ENCODE peak calls at places on chromosomes 6 and 20, in ten cellular contexts. N, Q, L, F, E, X, Z, O, C and B are unnamed samples.

GRCh38 chr20:5862703-5863039 is 87.7 kb downstream of the TRMT6 start:
- DNase-seq in N (peak; percentile 11), Q (peak; percentile 9), L (no peak), F (no peak), E (no peak), X (no peak), Z (no peak), O (no peak), C (no peak), B (no peak)

GRCh38 chr20:7038029-7038428 is 270.5 kb downstream of the BMP2 start:
- DNase-seq in N (no peak), Q (no peak), L (no peak), F (peak; percentile 54), E (no peak), X (no peak), Z (no peak), O (no peak), C (no peak), B (no peak)

GRCh38 chr20:47723322-47723721 is 62.0 kb downstream of the SULF2 start:
- DNase-seq in N (no peak), Q (no peak), L (no peak), F (no peak), E (no peak), X (no peak), Z (no peak), O (no peak), C (no peak), B (no peak)

GRCh38 chr6:40550096-40550731 is 37.0 kb downstream of the LRFN2 start:
- DNase-seq in N (peak; percentile 44), Q (peak; percentile 67), L (no peak), F (peak; percentile 72), E (no peak), X (no peak), Z (peak; percentile 55), O (peak; percentile 43), C (peak; percentile 18), B (peak; percentile 47)

GRCh38 chr6:107320126-107320525 is 139.2 kb downstream of the PDSS2 start:
- DNase-seq in N (peak; percentile 73), Q (peak; percentile 14), L (no peak), F (peak; percentile 56), E (no peak), X (no peak), Z (no peak), O (peak; percentile 39), C (no peak), B (no peak)

GRCh38 chr6:28982476-28983266 is 22.4 kb downstream of the ZNF311 start:
- DNase-seq in N (peak; percentile 77), Q (peak; percentile 78), L (no peak), F (peak; percentile 52), E (no peak), X (no peak), Z (peak; percentile 21), O (peak; percentile 79), C (no peak), B (peak; percentile 52)

GRCh38 chr20:8557711-8558110 is 425.6 kb downstream of the PLCB1 start:
- DNase-seq in N (peak; percentile 54), Q (peak; percentile 51), L (no peak), F (peak; percentile 59), E (no peak), X (no peak), Z (no peak), O (peak; percentile 39), C (no peak), B (no peak)

GRCh38 chr6:87139236-87139635 is 16.1 kb upstream of the ZNF292 start:
- DNase-seq in N (peak; percentile 73), Q (peak; percentile 61), L (no peak), F (peak; percentile 63), E (no peak), X (no peak), Z (peak; percentile 21), O (peak; percentile 55), C (no peak), B (peak; percentile 53)

GRCh38 chr6:132165677-132166076 is 214.5 kb upstream of the CCN2 start:
- DNase-seq in N (no peak), Q (no peak), L (no peak), F (no peak), E (no peak), X (no peak), Z (no peak), O (no peak), C (no peak), B (no peak)

GRCh38 chr20:18032977-18033892 is 24.5 kb downstream of the OVOL2 start:
- DNase-seq in N (no peak), Q (no peak), L (no peak), F (no peak), E (no peak), X (no peak), Z (no peak), O (no peak), C (no peak), B (no peak)

GRCh38 chr6:46940433-46941226 is 18.9 kb upstream of the ADGRF5 start:
- DNase-seq in N (no peak), Q (no peak), L (no peak), F (no peak), E (no peak), X (no peak), Z (no peak), O (no peak), C (no peak), B (no peak)

GRCh38 chr20:44198872-44199271 is 11.7 kb downstream of the OSER1 start:
- DNase-seq in N (no peak), Q (no peak), L (no peak), F (no peak), E (no peak), X (no peak), Z (no peak), O (no peak), C (no peak), B (no peak)

GRCh38 chr6:13941902-13942301 is 17.1 kb downstream of the RNF182 start:
- DNase-seq in N (no peak), Q (no peak), L (no peak), F (no peak), E (no peak), X (no peak), Z (no peak), O (no peak), C (no peak), B (no peak)

GRCh38 chr20:37095609-37096414 is at the start of gene RBL1:
- DNase-seq in N (peak; percentile 92), Q (peak; percentile 84), L (peak; percentile 89), F (peak; percentile 82), E (peak; percentile 89), X (peak; percentile 91), Z (peak; percentile 67), O (peak; percentile 91), C (peak; percentile 80), B (peak; percentile 91)
- TF ChIP-seq CTCF in N (peak; percentile 47), Q (peak; percentile 37), L (no peak), F (peak; percentile 47), E (no peak), X (peak; percentile 49), Z (no peak), O (peak; percentile 48), C (peak; percentile 21), B (peak; percentile 12)

DNA sequence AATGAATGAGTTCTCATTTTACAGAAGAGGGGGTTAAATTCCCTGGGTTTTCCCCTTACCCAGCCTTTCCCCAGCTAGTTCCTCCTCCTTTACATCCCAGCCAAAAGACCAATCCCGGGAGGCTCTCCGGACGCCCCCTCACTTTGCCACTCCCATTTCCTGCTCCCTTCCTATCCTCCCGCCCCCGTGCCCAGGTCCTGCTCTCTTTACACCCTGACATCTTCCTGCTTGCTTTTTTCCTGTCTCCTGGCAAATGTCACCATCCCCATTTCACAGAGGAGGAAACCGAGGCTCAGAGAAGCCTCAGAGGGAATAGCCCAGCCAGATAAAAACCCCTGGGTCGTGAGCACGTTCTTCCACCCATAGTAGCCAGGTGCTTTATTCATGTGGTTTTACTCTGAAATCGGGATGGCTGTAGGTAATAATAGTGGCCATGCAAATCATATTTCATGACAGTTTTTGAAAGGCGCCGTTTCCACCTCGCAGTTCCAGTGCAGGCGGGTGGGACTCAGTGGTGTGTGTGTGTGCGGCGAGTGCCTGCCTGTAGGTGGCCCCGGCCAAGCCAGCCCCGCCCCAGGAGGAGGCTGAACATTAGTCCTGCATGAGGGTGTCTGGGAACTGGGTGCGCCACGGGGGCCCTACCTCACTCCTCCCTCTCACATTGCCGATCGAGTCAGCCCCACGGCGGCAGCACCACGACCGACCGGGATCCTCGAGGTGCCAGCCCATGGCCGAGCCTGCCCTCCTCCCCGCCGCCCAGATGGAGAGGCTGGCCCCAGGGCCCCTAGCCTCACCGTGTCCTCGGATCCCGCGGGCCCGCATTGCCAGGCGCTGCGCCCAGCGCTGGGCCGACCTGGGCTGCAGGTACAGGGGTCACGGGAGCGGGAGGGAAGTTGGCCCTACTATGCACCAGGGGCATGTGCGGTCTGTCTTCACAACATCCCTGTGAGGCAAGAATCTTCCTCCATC is at the start of gene ARHGAP40:
- DNase-seq in N (peak; percentile 30), Q (no peak), L (no peak), F (no peak), E (no peak), X (no peak), Z (peak; percentile 30), O (no peak), C (no peak), B (peak; percentile 88)
- TF ChIP-seq CTCF in N (no peak), Q (peak; percentile 26), L (no peak), F (peak; percentile 3), E (no peak), X (no peak), Z (no peak), O (peak; percentile 33), C (peak; percentile 55), B (peak; percentile 63)

GRCh38 chr6:34195726-34196115 is 41.0 kb upstream of the HMGA1 start:
- DNase-seq in N (no peak), Q (no peak), L (peak; percentile 59), F (no peak), E (no peak), X (no peak), Z (no peak), O (no peak), C (no peak), B (no peak)

GRCh38 chr6:34190504-34191122 is 44.7 kb upstream of the GRM4 start:
- DNase-seq in N (no peak), Q (no peak), L (no peak), F (no peak), E (no peak), X (no peak), Z (peak; percentile 21), O (no peak), C (no peak), B (no peak)

GRCh38 chr6:34194770-34195169 is 41.9 kb upstream of the HMGA1 start:
- DNase-seq in N (no peak), Q (no peak), L (no peak), F (no peak), E (no peak), X (no peak), Z (no peak), O (no peak), C (no peak), B (no peak)

GRCh38 chr6:34189806-34190503 is 44.1 kb upstream of the GRM4 start:
- DNase-seq in N (no peak), Q (no peak), L (no peak), F (no peak), E (peak; percentile 73), X (no peak), Z (no peak), O (no peak), C (no peak), B (no peak)
- TF ChIP-seq CTCF in N (no peak), Q (no peak), L (no peak), F (no peak), E (no peak), X (no peak), Z (no peak), O (no peak), C (no peak), B (no peak)

DNA sequence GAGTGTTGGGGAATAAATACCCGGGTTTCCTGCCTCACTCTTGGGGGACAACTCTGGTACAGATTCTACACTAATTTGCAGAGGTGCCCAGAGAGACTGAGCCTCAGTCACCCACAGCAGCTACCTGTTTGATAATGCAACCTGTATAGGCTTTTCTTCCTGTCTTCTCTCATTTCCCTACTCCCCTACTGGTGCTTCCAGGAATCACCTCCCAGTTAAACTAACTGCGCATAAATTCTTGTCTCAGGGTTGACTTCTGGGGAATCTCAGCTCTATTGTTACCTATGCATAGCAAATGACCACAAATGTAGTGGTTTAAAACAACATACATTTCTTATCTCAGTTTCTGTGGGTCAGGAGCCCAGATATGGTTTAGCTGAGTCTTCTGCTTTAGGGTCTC is 11.3 kb downstream of the OCSTAMP start:
- DNase-seq in N (no peak), Q (no peak), L (no peak), F (no peak), E (no peak), X (no peak), Z (no peak), O (no peak), C (no peak), B (no peak)
- TF ChIP-seq CTCF in N (no peak), Q (no peak), L (no peak), F (peak; percentile 6), E (no peak), X (no peak), Z (peak; percentile 47), O (no peak), C (peak; percentile 17), B (peak; percentile 26)